ENCODE peak calls at places on chromosomes 3 and 15, in nine cellular contexts. One of them, this sample, is unnamed.

GRCh38 chr15:86139828-86140227 is 60.2 kb downstream of the AGBL1 start:
- DNase-seq in psoas muscle: no peak
- DNase-seq in activated naive CD4-positive, alpha-beta T cell treated with anti-CD3 and anti-CD28 coated beads, Interleukin-2, amount 10 ng/mL, durations not matched to agents 7 days and 5 days: no peak
- DNase-seq in SHP77: peak; percentile 1
- DNase-seq in B cell: no peak
- DNase-seq in Peyer's patch: no peak
- DNase-seq in PC-3: no peak
- DNase-seq in stimulated activated CD4-positive, alpha-beta T cell treated with anti-CD3 and anti-CD28 coated beads, Interleukin-12 subunit alpha, Interleukin-12 subunit beta, amount 100 ng/mL, for 24 hours: no peak
- DNase-seq in Daoy: no peak
- DNase-seq in this sample: peak; percentile 2

GRCh38 chr3:191259486-191259885 is 60.4 kb downstream of the OSTN start:
- DNase-seq in psoas muscle: no peak
- DNase-seq in activated naive CD4-positive, alpha-beta T cell treated with anti-CD3 and anti-CD28 coated beads, Interleukin-2, amount 10 ng/mL, durations not matched to agents 7 days and 5 days: no peak
- DNase-seq in SHP77: no peak
- DNase-seq in B cell: no peak
- DNase-seq in Peyer's patch: no peak
- DNase-seq in PC-3: no peak
- DNase-seq in stimulated activated CD4-positive, alpha-beta T cell treated with anti-CD3 and anti-CD28 coated beads, Interleukin-12 subunit alpha, Interleukin-12 subunit beta, amount 100 ng/mL, for 24 hours: no peak
- DNase-seq in Daoy: no peak
- DNase-seq in this sample: no peak

GRCh38 chr15:66843581-66843980 is 141.5 kb downstream of the SMAD6 start:
- DNase-seq in psoas muscle: no peak
- DNase-seq in activated naive CD4-positive, alpha-beta T cell treated with anti-CD3 and anti-CD28 coated beads, Interleukin-2, amount 10 ng/mL, durations not matched to agents 7 days and 5 days: no peak
- DNase-seq in SHP77: no peak
- DNase-seq in B cell: no peak
- DNase-seq in Peyer's patch: no peak
- DNase-seq in PC-3: no peak
- DNase-seq in stimulated activated CD4-positive, alpha-beta T cell treated with anti-CD3 and anti-CD28 coated beads, Interleukin-12 subunit alpha, Interleukin-12 subunit beta, amount 100 ng/mL, for 24 hours: no peak
- DNase-seq in Daoy: no peak
- DNase-seq in this sample: no peak

GRCh38 chr3:166498439-166498838 is 661.2 kb upstream of the BCHE start:
- DNase-seq in psoas muscle: no peak
- DNase-seq in activated naive CD4-positive, alpha-beta T cell treated with anti-CD3 and anti-CD28 coated beads, Interleukin-2, amount 10 ng/mL, durations not matched to agents 7 days and 5 days: no peak
- DNase-seq in SHP77: no peak
- DNase-seq in B cell: no peak
- DNase-seq in Peyer's patch: no peak
- DNase-seq in PC-3: no peak
- DNase-seq in stimulated activated CD4-positive, alpha-beta T cell treated with anti-CD3 and anti-CD28 coated beads, Interleukin-12 subunit alpha, Interleukin-12 subunit beta, amount 100 ng/mL, for 24 hours: no peak
- DNase-seq in Daoy: no peak
- DNase-seq in this sample: no peak

GRCh38 chr3:149424921-149425320 is 47.5 kb upstream of the TM4SF1 start:
- DNase-seq in psoas muscle: no peak
- DNase-seq in activated naive CD4-positive, alpha-beta T cell treated with anti-CD3 and anti-CD28 coated beads, Interleukin-2, amount 10 ng/mL, durations not matched to agents 7 days and 5 days: no peak
- DNase-seq in SHP77: no peak
- DNase-seq in B cell: no peak
- DNase-seq in Peyer's patch: no peak
- DNase-seq in PC-3: no peak
- DNase-seq in stimulated activated CD4-positive, alpha-beta T cell treated with anti-CD3 and anti-CD28 coated beads, Interleukin-12 subunit alpha, Interleukin-12 subunit beta, amount 100 ng/mL, for 24 hours: no peak
- DNase-seq in Daoy: no peak
- DNase-seq in this sample: no peak

GRCh38 chr15:96838088-96838487 is 507.6 kb downstream of the NR2F2 start:
- DNase-seq in psoas muscle: no peak
- DNase-seq in activated naive CD4-positive, alpha-beta T cell treated with anti-CD3 and anti-CD28 coated beads, Interleukin-2, amount 10 ng/mL, durations not matched to agents 7 days and 5 days: no peak
- DNase-seq in SHP77: no peak
- DNase-seq in B cell: no peak
- DNase-seq in Peyer's patch: no peak
- DNase-seq in PC-3: no peak
- DNase-seq in stimulated activated CD4-positive, alpha-beta T cell treated with anti-CD3 and anti-CD28 coated beads, Interleukin-12 subunit alpha, Interleukin-12 subunit beta, amount 100 ng/mL, for 24 hours: no peak
- DNase-seq in Daoy: peak; percentile 37
- DNase-seq in this sample: no peak

GRCh38 chr3:59575113-59576001 is 525.5 kb upstream of the CFAP20DC start:
- DNase-seq in psoas muscle: peak; percentile 87
- DNase-seq in activated naive CD4-positive, alpha-beta T cell treated with anti-CD3 and anti-CD28 coated beads, Interleukin-2, amount 10 ng/mL, durations not matched to agents 7 days and 5 days: peak; percentile 92
- DNase-seq in SHP77: peak; percentile 62
- DNase-seq in B cell: peak; percentile 81
- DNase-seq in Peyer's patch: peak; percentile 85
- DNase-seq in PC-3: peak; percentile 92
- DNase-seq in stimulated activated CD4-positive, alpha-beta T cell treated with anti-CD3 and anti-CD28 coated beads, Interleukin-12 subunit alpha, Interleukin-12 subunit beta, amount 100 ng/mL, for 24 hours: peak; percentile 71
- DNase-seq in Daoy: peak; percentile 44
- DNase-seq in this sample: peak; percentile 88

GRCh38 chr3:30226606-30227151 is 379.7 kb upstream of the TGFBR2 start:
- DNase-seq in psoas muscle: no peak
- DNase-seq in activated naive CD4-positive, alpha-beta T cell treated with anti-CD3 and anti-CD28 coated beads, Interleukin-2, amount 10 ng/mL, durations not matched to agents 7 days and 5 days: no peak
- DNase-seq in SHP77: no peak
- DNase-seq in B cell: no peak
- DNase-seq in Peyer's patch: no peak
- DNase-seq in PC-3: no peak
- DNase-seq in stimulated activated CD4-positive, alpha-beta T cell treated with anti-CD3 and anti-CD28 coated beads, Interleukin-12 subunit alpha, Interleukin-12 subunit beta, amount 100 ng/mL, for 24 hours: no peak
- DNase-seq in Daoy: no peak
- DNase-seq in this sample: no peak

GRCh38 chr3:72494076-72495000 is 353.9 kb downstream of the SHQ1 start:
- DNase-seq in psoas muscle: no peak
- DNase-seq in activated naive CD4-positive, alpha-beta T cell treated with anti-CD3 and anti-CD28 coated beads, Interleukin-2, amount 10 ng/mL, durations not matched to agents 7 days and 5 days: no peak
- DNase-seq in SHP77: no peak
- DNase-seq in B cell: no peak
- DNase-seq in Peyer's patch: no peak
- DNase-seq in PC-3: no peak
- DNase-seq in stimulated activated CD4-positive, alpha-beta T cell treated with anti-CD3 and anti-CD28 coated beads, Interleukin-12 subunit alpha, Interleukin-12 subunit beta, amount 100 ng/mL, for 24 hours: no peak
- DNase-seq in Daoy: no peak
- DNase-seq in this sample: no peak

GRCh38 chr15:90063733-90064247 is 38.5 kb downstream of the IDH2 start:
- DNase-seq in psoas muscle: peak; percentile 60
- DNase-seq in activated naive CD4-positive, alpha-beta T cell treated with anti-CD3 and anti-CD28 coated beads, Interleukin-2, amount 10 ng/mL, durations not matched to agents 7 days and 5 days: no peak
- DNase-seq in SHP77: no peak
- DNase-seq in B cell: peak; percentile 68
- DNase-seq in Peyer's patch: no peak
- DNase-seq in PC-3: no peak
- DNase-seq in stimulated activated CD4-positive, alpha-beta T cell treated with anti-CD3 and anti-CD28 coated beads, Interleukin-12 subunit alpha, Interleukin-12 subunit beta, amount 100 ng/mL, for 24 hours: no peak
- DNase-seq in Daoy: no peak
- DNase-seq in this sample: no peak

GRCh38 chr15:26866298-26867198 is at the start of gene GABRA5:
- DNase-seq in psoas muscle: no peak
- DNase-seq in activated naive CD4-positive, alpha-beta T cell treated with anti-CD3 and anti-CD28 coated beads, Interleukin-2, amount 10 ng/mL, durations not matched to agents 7 days and 5 days: no peak
- DNase-seq in SHP77: no peak
- DNase-seq in B cell: no peak
- DNase-seq in Peyer's patch: no peak
- DNase-seq in PC-3: peak; percentile 15
- DNase-seq in stimulated activated CD4-positive, alpha-beta T cell treated with anti-CD3 and anti-CD28 coated beads, Interleukin-12 subunit alpha, Interleukin-12 subunit beta, amount 100 ng/mL, for 24 hours: no peak
- DNase-seq in Daoy: peak; percentile 70
- DNase-seq in this sample: no peak

GRCh38 chr3:177421176-177421782 is 224.0 kb upstream of the TBL1XR1 start:
- DNase-seq in psoas muscle: no peak
- DNase-seq in activated naive CD4-positive, alpha-beta T cell treated with anti-CD3 and anti-CD28 coated beads, Interleukin-2, amount 10 ng/mL, durations not matched to agents 7 days and 5 days: no peak
- DNase-seq in SHP77: no peak
- DNase-seq in B cell: no peak
- DNase-seq in Peyer's patch: no peak
- DNase-seq in PC-3: no peak
- DNase-seq in stimulated activated CD4-positive, alpha-beta T cell treated with anti-CD3 and anti-CD28 coated beads, Interleukin-12 subunit alpha, Interleukin-12 subunit beta, amount 100 ng/mL, for 24 hours: no peak
- DNase-seq in Daoy: no peak
- DNase-seq in this sample: no peak

GRCh38 chr3:12972791-12973702 is 100.2 kb downstream of the IQSEC1 start:
- DNase-seq in psoas muscle: no peak
- DNase-seq in activated naive CD4-positive, alpha-beta T cell treated with anti-CD3 and anti-CD28 coated beads, Interleukin-2, amount 10 ng/mL, durations not matched to agents 7 days and 5 days: no peak
- DNase-seq in SHP77: no peak
- DNase-seq in B cell: no peak
- DNase-seq in Peyer's patch: no peak
- DNase-seq in PC-3: no peak
- DNase-seq in stimulated activated CD4-positive, alpha-beta T cell treated with anti-CD3 and anti-CD28 coated beads, Interleukin-12 subunit alpha, Interleukin-12 subunit beta, amount 100 ng/mL, for 24 hours: no peak
- DNase-seq in Daoy: no peak
- DNase-seq in this sample: no peak

GRCh38 chr15:99413955-99414754 is 151.6 kb upstream of the MEF2A start:
- DNase-seq in psoas muscle: no peak
- DNase-seq in activated naive CD4-positive, alpha-beta T cell treated with anti-CD3 and anti-CD28 coated beads, Interleukin-2, amount 10 ng/mL, durations not matched to agents 7 days and 5 days: no peak
- DNase-seq in SHP77: no peak
- DNase-seq in B cell: no peak
- DNase-seq in Peyer's patch: peak; percentile 48
- DNase-seq in PC-3: no peak
- DNase-seq in stimulated activated CD4-positive, alpha-beta T cell treated with anti-CD3 and anti-CD28 coated beads, Interleukin-12 subunit alpha, Interleukin-12 subunit beta, amount 100 ng/mL, for 24 hours: no peak
- DNase-seq in Daoy: no peak
- DNase-seq in this sample: no peak

GRCh38 chr3:38124324-38125122 is 12.4 kb downstream of the ACAA1 start:
- DNase-seq in psoas muscle: no peak
- DNase-seq in activated naive CD4-positive, alpha-beta T cell treated with anti-CD3 and anti-CD28 coated beads, Interleukin-2, amount 10 ng/mL, durations not matched to agents 7 days and 5 days: no peak
- DNase-seq in SHP77: no peak
- DNase-seq in B cell: no peak
- DNase-seq in Peyer's patch: no peak
- DNase-seq in PC-3: peak; percentile 82
- DNase-seq in stimulated activated CD4-positive, alpha-beta T cell treated with anti-CD3 and anti-CD28 coated beads, Interleukin-12 subunit alpha, Interleukin-12 subunit beta, amount 100 ng/mL, for 24 hours: no peak
- DNase-seq in Daoy: no peak
- DNase-seq in this sample: no peak